ENCODE peak calls at places on chromosomes 16 and 17, in seven cellular contexts. X is AG10803, F is OCI-LY7, K is mesenchymal stem cell, E is psoas muscle, Y is GM23248, U is cardiac muscle cell. G is an unnamed sample.

GRCh38 chr16:1784977-1785845 is 2.5 kb downstream of the NUBP2 start:
- DNase-seq in X (no peak), F (no peak), K (no peak), E (peak; percentile 45), Y (no peak), U (no peak), G (peak; percentile 12)

GRCh38 chr17:33028061-33028460 is 36.4 kb downstream of the SPACA3 start:
- DNase-seq in X (no peak), F (no peak), K (no peak), E (no peak), Y (no peak), U (no peak), G (no peak)

GRCh38 chr17:77386502-77387192 is 245.9 kb downstream of the SEC14L1 start:
- DNase-seq in X (no peak), F (no peak), K (no peak), E (no peak), Y (no peak), U (no peak), G (no peak)

GRCh38 chr17:9221231-9222180 is 200.2 kb downstream of the NTN1 start:
- DNase-seq in X (no peak), F (no peak), K (no peak), E (peak; percentile 34), Y (no peak), U (no peak), G (no peak)

GRCh38 chr17:62735027-62735651 is 73.0 kb downstream of the MARCHF10 start:
- DNase-seq in X (no peak), F (no peak), K (no peak), E (no peak), Y (no peak), U (no peak), G (no peak)

GRCh38 chr16:54591816-54592246 is 305.2 kb upstream of the IRX3 start:
- DNase-seq in X (no peak), F (no peak), K (no peak), E (no peak), Y (no peak), U (no peak), G (no peak)

GRCh38 chr16:49340466-49340865 is 33.1 kb upstream of the C16orf78 start:
- DNase-seq in X (no peak), F (peak; percentile 51), K (no peak), E (no peak), Y (no peak), U (no peak), G (no peak)

GRCh38 chr16:74726736-74727135 is 26.1 kb upstream of the MLKL start:
- DNase-seq in X (no peak), F (peak; percentile 28), K (no peak), E (peak; percentile 7), Y (no peak), U (no peak), G (no peak)

GRCh38 chr17:27480699-27481098 is 24.5 kb downstream of the KSR1 start:
- DNase-seq in X (no peak), F (no peak), K (no peak), E (no peak), Y (no peak), U (no peak), G (no peak)

GRCh38 chr16:79605999-79606398 is 5.5 kb upstream of the MAF start:
- DNase-seq in X (no peak), F (no peak), K (peak; percentile 38), E (no peak), Y (peak; percentile 56), U (no peak), G (no peak)

GRCh38 chr17:2716649-2717048 is 5.1 kb upstream of the CLUH start:
- DNase-seq in X (no peak), F (no peak), K (no peak), E (peak; percentile 3), Y (no peak), U (no peak), G (no peak)

GRCh38 chr16:14071576-14072271 is 605 bp downstream of the MRTFB start:
- DNase-seq in X (no peak), F (peak; percentile 45), K (peak; percentile 41), E (no peak), Y (peak; percentile 25), U (no peak), G (no peak)

GRCh38 chr17:52827526-52827925 is 669.0 kb upstream of the CA10 start:
- DNase-seq in X (no peak), F (no peak), K (no peak), E (no peak), Y (no peak), U (no peak), G (no peak)

GRCh38 chr16:64089697-64090096 is 1032.2 kb downstream of the CDH11 start:
- DNase-seq in X (peak; percentile 25), F (peak; percentile 78), K (peak; percentile 29), E (no peak), Y (peak; percentile 38), U (peak; percentile 60), G (no peak)

GRCh38 chr16:82150569-82150968 is 19.5 kb downstream of the MPHOSPH6 start:
- DNase-seq in X (no peak), F (no peak), K (no peak), E (no peak), Y (no peak), U (no peak), G (no peak)

GRCh38 chr17:76166168-76166567 is 25.1 kb upstream of the FOXJ1 start:
- DNase-seq in X (peak; percentile 19), F (no peak), K (no peak), E (no peak), Y (peak; percentile 79), U (no peak), G (no peak)

GRCh38 chr16:80940069-80940856 is 66.4 kb downstream of the CMC2 start:
- DNase-seq in X (peak; percentile 67), F (no peak), K (no peak), E (no peak), Y (peak; percentile 18), U (no peak), G (no peak)

GRCh38 chr17:32007463-32008298 is 498 bp downstream of the LRRC37B start:
- DNase-seq in X (no peak), F (peak; percentile 59), K (peak; percentile 33), E (no peak), Y (peak; percentile 61), U (peak; percentile 60), G (no peak)

GRCh38 chr17:14330492-14330920 is 29.6 kb downstream of the HS3ST3B1 start:
- DNase-seq in X (peak; percentile 97), F (no peak), K (peak; percentile 91), E (no peak), Y (peak; percentile 79), U (no peak), G (no peak)

GRCh38 chr16:68324336-68324735 is 13.5 kb downstream of the PRMT7 start:
- DNase-seq in X (no peak), F (no peak), K (no peak), E (no peak), Y (no peak), U (no peak), G (no peak)

GRCh38 chr17:43598359-43599045 is 52.4 kb upstream of the ETV4 start:
- DNase-seq in X (no peak), F (no peak), K (no peak), E (no peak), Y (no peak), U (no peak), G (no peak)
- H3K4me3 ChIP-seq in X (no peak overlapping the region), F (no peak overlapping the region), K (no peak overlapping the region), E (no peak overlapping the region), Y (no peak overlapping the region), U (no peak overlapping the region), G (no peak overlapping the region)

GRCh38 chr16:15856217-15856616 is 611 bp downstream of the MYH11 start:
- DNase-seq in X (no peak), F (peak; percentile 55), K (no peak), E (no peak), Y (no peak), U (no peak), G (no peak)

GRCh38 chr16:15853021-15853420 is 3.8 kb downstream of the MYH11 start:
- DNase-seq in X (no peak), F (no peak), K (no peak), E (no peak), Y (no peak), U (no peak), G (no peak)

GRCh38 chr16:15854906-15855703 is 1.7 kb downstream of the MYH11 start:
- DNase-seq in X (no peak), F (no peak), K (no peak), E (no peak), Y (no peak), U (no peak), G (no peak)

GRCh38 chr16:15855704-15856003 is 1.2 kb downstream of the MYH11 start:
- DNase-seq in X (no peak), F (peak; percentile 89), K (no peak), E (no peak), Y (no peak), U (no peak), G (no peak)

GRCh38 chr16:15854061-15854460 is 2.8 kb downstream of the MYH11 start:
- DNase-seq in X (no peak), F (peak; percentile 24), K (no peak), E (no peak), Y (no peak), U (no peak), G (no peak)
- H3K4me3 ChIP-seq in X (no peak overlapping the region), F (peak overlapping the region; percentile 16), K (no peak overlapping the region), E (peak overlapping the region; percentile 39), Y (no peak overlapping the region), U (no peak overlapping the region), G (no peak overlapping the region)

GRCh38 chr16:30744146-30744545 is 4.1 kb upstream of the PHKG2 start:
- DNase-seq in X (no peak), F (no peak), K (no peak), E (peak; percentile 70), Y (no peak), U (no peak), G (peak; percentile 33)

GRCh38 chr16:30738984-30739951 is 9.0 kb upstream of the PHKG2 start:
- DNase-seq in X (no peak), F (no peak), K (no peak), E (no peak), Y (no peak), U (no peak), G (no peak)

GRCh38 chr16:30743690-30744089 is 4.5 kb upstream of the PHKG2 start:
- DNase-seq in X (no peak), F (no peak), K (no peak), E (peak; percentile 79), Y (no peak), U (no peak), G (peak; percentile 55)

GRCh38 chr16:30740364-30741251 is 7.6 kb upstream of the PHKG2 start:
- DNase-seq in X (peak; percentile 80), F (no peak), K (peak; percentile 41), E (peak; percentile 91), Y (peak; percentile 91), U (no peak), G (peak; percentile 86)

GRCh38 chr16:30741461-30741914 is 6.7 kb upstream of the PHKG2 start:
- DNase-seq in X (peak; percentile 83), F (no peak), K (peak; percentile 92), E (no peak), Y (peak; percentile 91), U (peak; percentile 64), G (no peak)
- H3K4me3 ChIP-seq in X (no peak overlapping the region), F (no peak overlapping the region), K (peak overlapping the region; percentile 50), E (no peak overlapping the region), Y (no peak overlapping the region), U (no peak overlapping the region), G (no peak overlapping the region)

DNA sequence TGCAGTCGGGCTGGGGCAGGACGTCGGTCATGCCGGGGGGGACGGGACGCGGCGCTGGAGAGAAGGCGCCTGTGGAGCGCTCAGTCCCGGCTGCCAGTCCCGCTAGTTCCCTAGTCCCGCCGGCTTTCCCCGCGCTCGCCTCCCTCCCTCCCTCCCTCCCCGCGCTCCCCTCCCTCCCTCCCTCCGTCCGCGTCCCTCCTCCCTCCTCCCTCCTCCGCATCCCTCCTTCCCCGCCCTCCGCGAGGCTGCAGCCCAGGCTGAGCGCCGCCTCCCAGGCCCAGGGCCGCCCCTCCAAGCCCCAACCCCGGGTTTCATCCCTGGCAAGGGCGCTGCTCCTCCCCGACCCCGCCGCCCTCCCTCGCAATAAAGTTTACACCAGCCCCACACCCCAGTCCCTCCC is 34.8 kb downstream of the TIMM22 start:
- DNase-seq in X (peak; percentile 26), F (no peak), K (peak; percentile 58), E (peak; percentile 83), Y (peak; percentile 62), U (peak; percentile 58), G (peak; percentile 83)
- H3K4me3 ChIP-seq in X (no peak overlapping the region), F (no peak overlapping the region), K (no peak overlapping the region), E (peak overlapping the region; percentile 45), Y (no peak overlapping the region), U (no peak overlapping the region), G (peak overlapping the region; percentile 68)

G was measured in left ventricle myocardium inferior.